ENCODE peak calls at places on chromosomes 6 and 20, in five cellular contexts. W, L, C, V and B are unnamed samples.

GRCh38 chr6:18693923-18694322 is 306.8 kb downstream of the RNF144B start:
- DNase-seq in W (no peak), L (no peak), C (no peak), V (no peak), B (no peak)

GRCh38 chr20:31966991-31967655 is 828 bp upstream of the XKR7 start:
- DNase-seq in W (no peak), L (no peak), C (no peak), V (no peak), B (no peak)

GRCh38 chr20:40668449-40669228 is 20.4 kb downstream of the MAFB start:
- DNase-seq in W (no peak), L (no peak), C (no peak), V (no peak), B (peak; percentile 55)

GRCh38 chr6:144063246-144063743 is 32.1 kb downstream of the SF3B5 start:
- DNase-seq in W (no peak), L (no peak), C (no peak), V (no peak), B (no peak)

GRCh38 chr6:29516108-29516507 is 28.4 kb upstream of the MAS1L start:
- DNase-seq in W (peak; percentile 5), L (peak; percentile 29), C (peak; percentile 5), V (no peak), B (peak; percentile 53)

GRCh38 chr20:50817776-50818172 is 22.9 kb downstream of the BCAS4 start:
- DNase-seq in W (no peak), L (no peak), C (no peak), V (no peak), B (no peak)

GRCh38 chr6:34074064-34074739 is 71.7 kb downstream of the GRM4 start:
- DNase-seq in W (no peak), L (no peak), C (no peak), V (no peak), B (no peak)

GRCh38 chr20:50911030-50911429 is 20.2 kb downstream of the ADNP start:
- DNase-seq in W (peak; percentile 64), L (no peak), C (peak; percentile 85), V (no peak), B (peak; percentile 40)

GRCh38 chr20:25860531-25861150 is 164.0 kb upstream of the ZNF337 start:
- DNase-seq in W (no peak), L (no peak), C (no peak), V (no peak), B (no peak)

GRCh38 chr6:90209527-90209926 is 87.1 kb downstream of the BACH2 start:
- DNase-seq in W (no peak), L (no peak), C (no peak), V (no peak), B (no peak)

GRCh38 chr6:7173843-7174503 is 66.2 kb downstream of the RREB1 start:
- DNase-seq in W (no peak), L (no peak), C (no peak), V (no peak), B (no peak)

GRCh38 chr20:53623454-53624206 is 30.0 kb upstream of the ZNF217 start:
- DNase-seq in W (peak; percentile 81), L (peak; percentile 89), C (peak; percentile 77), V (peak; percentile 36), B (peak; percentile 85)

GRCh38 chr20:16263582-16263981 is 309.7 kb downstream of the KIF16B start:
- DNase-seq in W (no peak), L (no peak), C (no peak), V (no peak), B (no peak)

GRCh38 chr6:43823879-43824740 is 54.1 kb downstream of the VEGFA start:
- DNase-seq in W (no peak), L (no peak), C (no peak), V (peak; percentile 79), B (no peak)

GRCh38 chr20:46709459-46710148 is at the start of gene SLC2A10:
- DNase-seq in W (peak; percentile 58), L (no peak), C (peak; percentile 61), V (peak; percentile 46), B (peak; percentile 58)

GRCh38 chr6:123808556-123808955 is 4.9 kb downstream of the NKAIN2 start:
- DNase-seq in W (no peak), L (no peak), C (no peak), V (no peak), B (no peak)

GRCh38 chr6:32146287-32146686 is 5.5 kb downstream of the PRRT1 start:
- DNase-seq in W (no peak), L (no peak), C (no peak), V (no peak), B (no peak)

GRCh38 chr6:32192608-32193039 is at the start of gene GPSM3:
- DNase-seq in W (peak; percentile 37), L (no peak), C (peak; percentile 36), V (no peak), B (peak; percentile 50)

GRCh38 chr6:102023977-102024657 is 630.6 kb downstream of the GRIK2 start:
- DNase-seq in W (no peak), L (no peak), C (no peak), V (no peak), B (no peak)

GRCh38 chr20:63106108-63106764 is 99.5 kb upstream of the BHLHE23 start:
- DNase-seq in W (peak; percentile 31), L (peak; percentile 39), C (peak; percentile 4), V (no peak), B (no peak)

GRCh38 chr20:21840991-21841390 is 135.5 kb downstream of the PAX1 start:
- DNase-seq in W (no peak), L (no peak), C (no peak), V (no peak), B (no peak)

GRCh38 chr6:12987783-12988182 is 271.2 kb downstream of the PHACTR1 start:
- DNase-seq in W (no peak), L (no peak), C (no peak), V (no peak), B (no peak)

GRCh38 chr20:41150664-41151063 is 13.3 kb downstream of the PLCG1 start:
- DNase-seq in W (no peak), L (no peak), C (peak; percentile 29), V (no peak), B (peak; percentile 38)

GRCh38 chr6:119533603-119534279 is 184.2 kb upstream of the MAN1A1 start:
- DNase-seq in W (peak; percentile 73), L (no peak), C (peak; percentile 82), V (no peak), B (peak; percentile 26)

GRCh38 chr6:27624672-27625262 is 151.9 kb upstream of the ZNF184 start:
- DNase-seq in W (no peak), L (no peak), C (no peak), V (no peak), B (no peak)

GRCh38 chr6:722077-722524 is 29.2 kb upstream of the EXOC2 start:
- DNase-seq in W (peak; percentile 93), L (peak; percentile 80), C (peak; percentile 90), V (peak; percentile 79), B (peak; percentile 89)

GRCh38 chr6:143674466-143675114 is 3.2 kb upstream of the PHACTR2 start:
- DNase-seq in W (peak; percentile 35), L (no peak), C (peak; percentile 28), V (no peak), B (no peak)

GRCh38 chr6:10350720-10351119 is 64.2 kb downstream of the TFAP2A start:
- DNase-seq in W (no peak), L (no peak), C (no peak), V (no peak), B (no peak)

GRCh38 chr6:158388727-158389126 is 76.5 kb downstream of the TULP4 start:
- DNase-seq in W (no peak), L (no peak), C (no peak), V (no peak), B (no peak)

GRCh38 chr6:169144356-169144755 is 109.3 kb downstream of the THBS2 start:
- DNase-seq in W (no peak), L (no peak), C (no peak), V (no peak), B (no peak)